ENCODE peak calls at places on chromosomes 1 and 21, in nine cellular contexts. One of them, this sample, is unnamed.

GRCh38 chr1:209989525-209989924 is 51.5 kb downstream of the SYT14 start:
- DNase-seq in stimulated activated CD4-positive, alpha-beta T cell treated with anti-CD3 and anti-CD28 coated beads, Interleukin-4, amount 100 ng/mL, for 1 hour: no peak
- DNase-seq in activated gamma-delta T cell: no peak
- DNase-seq in NCI-H146: peak
- DNase-seq in AML-193: peak
- DNase-seq in testis: no peak
- DNase-seq in C1 segment of cervical spinal cord: no peak
- DNase-seq in ureter: no peak
- DNase-seq in GOT3: no peak
- DNase-seq in this sample: no peak

GRCh38 chr1:226312065-226312464 is 3.1 kb upstream of the LIN9 start:
- DNase-seq in stimulated activated CD4-positive, alpha-beta T cell treated with anti-CD3 and anti-CD28 coated beads, Interleukin-4, amount 100 ng/mL, for 1 hour: no peak
- DNase-seq in activated gamma-delta T cell: no peak
- DNase-seq in NCI-H146: no peak
- DNase-seq in AML-193: no peak
- DNase-seq in testis: no peak
- DNase-seq in C1 segment of cervical spinal cord: no peak
- DNase-seq in ureter: no peak
- DNase-seq in GOT3: no peak
- DNase-seq in this sample: no peak

GRCh38 chr1:163172596-163172995 is 30.1 kb downstream of the RGS5 start:
- DNase-seq in stimulated activated CD4-positive, alpha-beta T cell treated with anti-CD3 and anti-CD28 coated beads, Interleukin-4, amount 100 ng/mL, for 1 hour: no peak
- DNase-seq in activated gamma-delta T cell: no peak
- DNase-seq in NCI-H146: no peak
- DNase-seq in AML-193: no peak
- DNase-seq in testis: no peak
- DNase-seq in C1 segment of cervical spinal cord: no peak
- DNase-seq in ureter: no peak
- DNase-seq in GOT3: no peak
- DNase-seq in this sample: no peak

GRCh38 chr1:229271448-229272120 is 673 bp downstream of the RAB4A start:
- DNase-seq in stimulated activated CD4-positive, alpha-beta T cell treated with anti-CD3 and anti-CD28 coated beads, Interleukin-4, amount 100 ng/mL, for 1 hour: peak
- DNase-seq in activated gamma-delta T cell: peak
- DNase-seq in NCI-H146: peak
- DNase-seq in AML-193: peak
- DNase-seq in testis: peak
- DNase-seq in C1 segment of cervical spinal cord: peak
- DNase-seq in ureter: no peak
- DNase-seq in GOT3: no peak
- DNase-seq in this sample: no peak

GRCh38 chr1:1287288-1288110 is 7.3 kb downstream of the SCNN1D start:
- DNase-seq in stimulated activated CD4-positive, alpha-beta T cell treated with anti-CD3 and anti-CD28 coated beads, Interleukin-4, amount 100 ng/mL, for 1 hour: no peak
- DNase-seq in activated gamma-delta T cell: no peak
- DNase-seq in NCI-H146: peak
- DNase-seq in AML-193: no peak
- DNase-seq in testis: no peak
- DNase-seq in C1 segment of cervical spinal cord: no peak
- DNase-seq in ureter: no peak
- DNase-seq in GOT3: no peak
- DNase-seq in this sample: peak

GRCh38 chr1:151718011-151718431 is 1.4 kb upstream of the CELF3 start:
- DNase-seq in stimulated activated CD4-positive, alpha-beta T cell treated with anti-CD3 and anti-CD28 coated beads, Interleukin-4, amount 100 ng/mL, for 1 hour: no peak
- DNase-seq in activated gamma-delta T cell: no peak
- DNase-seq in NCI-H146: no peak
- DNase-seq in AML-193: no peak
- DNase-seq in testis: no peak
- DNase-seq in C1 segment of cervical spinal cord: no peak
- DNase-seq in ureter: no peak
- DNase-seq in GOT3: no peak
- DNase-seq in this sample: no peak

GRCh38 chr1:212428496-212428895 is 4.2 kb upstream of the NENF start:
- DNase-seq in stimulated activated CD4-positive, alpha-beta T cell treated with anti-CD3 and anti-CD28 coated beads, Interleukin-4, amount 100 ng/mL, for 1 hour: no peak
- DNase-seq in activated gamma-delta T cell: no peak
- DNase-seq in NCI-H146: no peak
- DNase-seq in AML-193: peak
- DNase-seq in testis: no peak
- DNase-seq in C1 segment of cervical spinal cord: no peak
- DNase-seq in ureter: no peak
- DNase-seq in GOT3: no peak
- DNase-seq in this sample: no peak

GRCh38 chr21:29555601-29556000 is 256.9 kb downstream of the BACH1 start:
- DNase-seq in stimulated activated CD4-positive, alpha-beta T cell treated with anti-CD3 and anti-CD28 coated beads, Interleukin-4, amount 100 ng/mL, for 1 hour: no peak
- DNase-seq in activated gamma-delta T cell: no peak
- DNase-seq in NCI-H146: no peak
- DNase-seq in AML-193: no peak
- DNase-seq in testis: no peak
- DNase-seq in C1 segment of cervical spinal cord: no peak
- DNase-seq in ureter: no peak
- DNase-seq in GOT3: no peak
- DNase-seq in this sample: no peak

GRCh38 chr1:82695443-82695842 is 894.7 kb downstream of the ADGRL2 start:
- DNase-seq in stimulated activated CD4-positive, alpha-beta T cell treated with anti-CD3 and anti-CD28 coated beads, Interleukin-4, amount 100 ng/mL, for 1 hour: no peak
- DNase-seq in activated gamma-delta T cell: no peak
- DNase-seq in NCI-H146: no peak
- DNase-seq in AML-193: no peak
- DNase-seq in testis: no peak
- DNase-seq in C1 segment of cervical spinal cord: no peak
- DNase-seq in ureter: no peak
- DNase-seq in GOT3: no peak
- DNase-seq in this sample: no peak

GRCh38 chr1:103180660-103181059 is 72.3 kb upstream of the COL11A1 start:
- DNase-seq in stimulated activated CD4-positive, alpha-beta T cell treated with anti-CD3 and anti-CD28 coated beads, Interleukin-4, amount 100 ng/mL, for 1 hour: no peak
- DNase-seq in activated gamma-delta T cell: no peak
- DNase-seq in NCI-H146: no peak
- DNase-seq in AML-193: no peak
- DNase-seq in testis: no peak
- DNase-seq in C1 segment of cervical spinal cord: no peak
- DNase-seq in ureter: no peak
- DNase-seq in GOT3: no peak
- DNase-seq in this sample: no peak

GRCh38 chr1:239858058-239858457 is 233.6 kb upstream of the FMN2 start:
- DNase-seq in stimulated activated CD4-positive, alpha-beta T cell treated with anti-CD3 and anti-CD28 coated beads, Interleukin-4, amount 100 ng/mL, for 1 hour: no peak
- DNase-seq in activated gamma-delta T cell: no peak
- DNase-seq in NCI-H146: peak
- DNase-seq in AML-193: no peak
- DNase-seq in testis: no peak
- DNase-seq in C1 segment of cervical spinal cord: no peak
- DNase-seq in ureter: no peak
- DNase-seq in GOT3: no peak
- DNase-seq in this sample: no peak

GRCh38 chr1:56216173-56216572 is 363.2 kb downstream of the PLPP3 start:
- DNase-seq in stimulated activated CD4-positive, alpha-beta T cell treated with anti-CD3 and anti-CD28 coated beads, Interleukin-4, amount 100 ng/mL, for 1 hour: no peak
- DNase-seq in activated gamma-delta T cell: no peak
- DNase-seq in NCI-H146: no peak
- DNase-seq in AML-193: no peak
- DNase-seq in testis: no peak
- DNase-seq in C1 segment of cervical spinal cord: no peak
- DNase-seq in ureter: no peak
- DNase-seq in GOT3: no peak
- DNase-seq in this sample: no peak

GRCh38 chr1:215704089-215704860 is 137.2 kb downstream of the KCTD3 start:
- DNase-seq in stimulated activated CD4-positive, alpha-beta T cell treated with anti-CD3 and anti-CD28 coated beads, Interleukin-4, amount 100 ng/mL, for 1 hour: no peak
- DNase-seq in activated gamma-delta T cell: no peak
- DNase-seq in NCI-H146: no peak
- DNase-seq in AML-193: peak
- DNase-seq in testis: no peak
- DNase-seq in C1 segment of cervical spinal cord: no peak
- DNase-seq in ureter: no peak
- DNase-seq in GOT3: no peak
- DNase-seq in this sample: no peak

GRCh38 chr1:222461941-222462340 is 86.0 kb downstream of the HHIPL2 start:
- DNase-seq in stimulated activated CD4-positive, alpha-beta T cell treated with anti-CD3 and anti-CD28 coated beads, Interleukin-4, amount 100 ng/mL, for 1 hour: no peak
- DNase-seq in activated gamma-delta T cell: no peak
- DNase-seq in NCI-H146: no peak
- DNase-seq in AML-193: no peak
- DNase-seq in testis: no peak
- DNase-seq in C1 segment of cervical spinal cord: no peak
- DNase-seq in ureter: no peak
- DNase-seq in GOT3: no peak
- DNase-seq in this sample: no peak

GRCh38 chr1:227432181-227432535 is 113.9 kb upstream of the CDC42BPA start:
- DNase-seq in stimulated activated CD4-positive, alpha-beta T cell treated with anti-CD3 and anti-CD28 coated beads, Interleukin-4, amount 100 ng/mL, for 1 hour: no peak
- DNase-seq in activated gamma-delta T cell: no peak
- DNase-seq in NCI-H146: no peak
- DNase-seq in AML-193: no peak
- DNase-seq in testis: no peak
- DNase-seq in C1 segment of cervical spinal cord: no peak
- DNase-seq in ureter: no peak
- DNase-seq in GOT3: no peak
- DNase-seq in this sample: no peak

GRCh38 chr21:41847066-41847804 is 31.9 kb downstream of the PRDM15 start:
- DNase-seq in stimulated activated CD4-positive, alpha-beta T cell treated with anti-CD3 and anti-CD28 coated beads, Interleukin-4, amount 100 ng/mL, for 1 hour: no peak
- DNase-seq in activated gamma-delta T cell: no peak
- DNase-seq in NCI-H146: no peak
- DNase-seq in AML-193: no peak
- DNase-seq in testis: no peak
- DNase-seq in C1 segment of cervical spinal cord: no peak
- DNase-seq in ureter: no peak
- DNase-seq in GOT3: no peak
- DNase-seq in this sample: no peak

GRCh38 chr1:246951413-246951812 is 19.7 kb upstream of the AHCTF1 start:
- DNase-seq in stimulated activated CD4-positive, alpha-beta T cell treated with anti-CD3 and anti-CD28 coated beads, Interleukin-4, amount 100 ng/mL, for 1 hour: no peak
- DNase-seq in activated gamma-delta T cell: no peak
- DNase-seq in NCI-H146: no peak
- DNase-seq in AML-193: no peak
- DNase-seq in testis: no peak
- DNase-seq in C1 segment of cervical spinal cord: no peak
- DNase-seq in ureter: no peak
- DNase-seq in GOT3: no peak
- DNase-seq in this sample: no peak

GRCh38 chr1:246724725-246725095 is 501 bp downstream of the SCCPDH start:
- DNase-seq in stimulated activated CD4-positive, alpha-beta T cell treated with anti-CD3 and anti-CD28 coated beads, Interleukin-4, amount 100 ng/mL, for 1 hour: no peak
- DNase-seq in activated gamma-delta T cell: no peak
- DNase-seq in NCI-H146: peak
- DNase-seq in AML-193: peak
- DNase-seq in testis: peak
- DNase-seq in C1 segment of cervical spinal cord: no peak
- DNase-seq in ureter: no peak
- DNase-seq in GOT3: no peak
- DNase-seq in this sample: peak

This sample was measured in activated naive CD8-positive, alpha-beta T cell treated with anti-CD3 and anti-CD28 coated beads, Interleukin-2, amount 10 ng/mL, durations not matched to agents 7 days and 5 days.